ENCODE peak calls at places on chromosomes 4 and X, in eight cellular contexts. P is fibroblast of lung; N is BE2C; J is Panc1; Z is mucosa of descending colon; F is thoracic aorta; T is CD4-positive, alpha-beta memory T cell; A is transverse colon. Y is an unnamed sample. For H3K4me1, the result is how much of the 10 kb centered on the place peaks cover.

GRCh38 chrX:50812995-50813842 is 775 bp downstream of the SHROOM4 start:
- DNase-seq in P (peak), N (peak), J (no peak), Z (peak), F (no peak), T (no peak), A (peak), Y (no peak)

GRCh38 chrX:3066555-3066954 is 25.3 kb downstream of the ARSF start:
- DNase-seq in P (no peak), N (peak), J (no peak), Z (no peak), F (no peak), T (no peak), A (no peak), Y (no peak)

GRCh38 chrX:123830309-123830708 is 29.5 kb upstream of the XIAP start:
- DNase-seq in P (no peak), N (no peak), J (no peak), Z (peak), F (no peak), T (no peak), A (peak), Y (no peak)

GRCh38 chr4:158172196-158172557 is 648 bp downstream of the GASK1B start:
- DNase-seq in P (peak), N (no peak), J (no peak), Z (no peak), F (no peak), T (no peak), A (no peak), Y (no peak)

GRCh38 chrX:13059676-13060499 is 15.5 kb upstream of the FAM9C start:
- DNase-seq in P (peak), N (no peak), J (peak), Z (no peak), F (no peak), T (no peak), A (no peak), Y (no peak)

GRCh38 chr4:1171306-1172227 is 816 bp downstream of the SPON2 start:
- DNase-seq in P (no peak), N (no peak), J (no peak), Z (peak), F (no peak), T (peak), A (peak), Y (no peak)

GRCh38 chr4:8901335-8901734 is 29.7 kb upstream of the HMX1 start:
- DNase-seq in P (no peak), N (no peak), J (no peak), Z (no peak), F (no peak), T (no peak), A (no peak), Y (no peak)

GRCh38 chrX:69362889-69363288 is 141.2 kb upstream of the NALF2 start:
- DNase-seq in P (peak), N (no peak), J (no peak), Z (no peak), F (no peak), T (no peak), A (no peak), Y (no peak)

GRCh38 chr4:40909363-40909876 is 159.7 kb downstream of the NSUN7 start:
- DNase-seq in P (peak), N (peak), J (peak), Z (no peak), F (no peak), T (no peak), A (no peak), Y (no peak)

GRCh38 chr4:106676173-106676921 is 307.8 kb upstream of the GIMD1 start:
- DNase-seq in P (peak), N (no peak), J (no peak), Z (no peak), F (no peak), T (no peak), A (no peak), Y (no peak)

GRCh38 chr4:153148796-153149195 is 55.4 kb upstream of the TRIM2 start:
- DNase-seq in P (no peak), N (no peak), J (no peak), Z (no peak), F (no peak), T (no peak), A (no peak), Y (no peak)

GRCh38 chr4:179583221-179583620 is 2141.0 kb upstream of the AGA start:
- DNase-seq in P (no peak), N (no peak), J (no peak), Z (no peak), F (no peak), T (no peak), A (no peak), Y (no peak)

GRCh38 chr4:16669036-16669435 is 229.4 kb downstream of the LDB2 start:
- DNase-seq in P (peak), N (peak), J (no peak), Z (no peak), F (no peak), T (no peak), A (no peak), Y (no peak)

GRCh38 chrX:63525491-63525890 is 174.4 kb upstream of the SPIN4 start:
- DNase-seq in P (no peak), N (no peak), J (no peak), Z (no peak), F (no peak), T (no peak), A (no peak), Y (no peak)

GRCh38 chr4:184764601-184765000 is 30.7 kb upstream of the CENPU start:
- DNase-seq in P (no peak), N (no peak), J (no peak), Z (no peak), F (no peak), T (no peak), A (no peak), Y (no peak)

GRCh38 chr4:75015627-75016026 is 82.7 kb downstream of the PARM1 start:
- DNase-seq in P (no peak), N (no peak), J (no peak), Z (no peak), F (no peak), T (no peak), A (no peak), Y (no peak)

GRCh38 chr4:179624768-179625181 is 2182.5 kb upstream of the AGA start:
- DNase-seq in P (peak), N (peak), J (no peak), Z (no peak), F (no peak), T (no peak), A (no peak), Y (no peak)

GRCh38 chr4:3442959-3443749 is 1.4 kb downstream of the HGFAC start:
- DNase-seq in P (peak), N (peak), J (no peak), Z (peak), F (no peak), T (peak), A (peak), Y (no peak)

GRCh38 chr4:5051210-5051691 is at the start of gene STK32B:
- DNase-seq in P (peak), N (peak), J (no peak), Z (peak), F (no peak), T (no peak), A (peak), Y (peak)

GRCh38 chrX:71250856-71251255 is 3.1 kb downstream of the ZMYM3 start:
- DNase-seq in P (no peak), N (no peak), J (no peak), Z (no peak), F (no peak), T (no peak), A (no peak), Y (no peak)

GRCh38 chr4:25111648-25112196 is 48.5 kb downstream of the SEPSECS start:
- DNase-seq in P (no peak), N (no peak), J (no peak), Z (no peak), F (no peak), T (no peak), A (no peak), Y (no peak)

GRCh38 chrX:56728752-56729151 is 291 bp upstream of the NBDY start:
- DNase-seq in P (peak), N (peak), J (no peak), Z (no peak), F (no peak), T (peak), A (peak), Y (no peak)

GRCh38 chr4:185847352-185848078 is 35.5 kb upstream of the SORBS2 start:
- DNase-seq in P (peak), N (peak), J (no peak), Z (no peak), F (no peak), T (no peak), A (no peak), Y (no peak)

GRCh38 chr4:182578402-182578801 is 335.2 kb downstream of the TENM3 start:
- DNase-seq in P (peak), N (no peak), J (peak), Z (no peak), F (no peak), T (no peak), A (no peak), Y (no peak)

GRCh38 chr4:10579700-10580099 is 104.9 kb downstream of the CLNK start:
- DNase-seq in P (no peak), N (no peak), J (no peak), Z (no peak), F (no peak), T (no peak), A (no peak), Y (no peak)

GRCh38 chrX:69615779-69616519 is at the start of gene EDA:
- DNase-seq in P (peak), N (peak), J (no peak), Z (peak), F (peak), T (peak), A (peak), Y (peak)

DNA sequence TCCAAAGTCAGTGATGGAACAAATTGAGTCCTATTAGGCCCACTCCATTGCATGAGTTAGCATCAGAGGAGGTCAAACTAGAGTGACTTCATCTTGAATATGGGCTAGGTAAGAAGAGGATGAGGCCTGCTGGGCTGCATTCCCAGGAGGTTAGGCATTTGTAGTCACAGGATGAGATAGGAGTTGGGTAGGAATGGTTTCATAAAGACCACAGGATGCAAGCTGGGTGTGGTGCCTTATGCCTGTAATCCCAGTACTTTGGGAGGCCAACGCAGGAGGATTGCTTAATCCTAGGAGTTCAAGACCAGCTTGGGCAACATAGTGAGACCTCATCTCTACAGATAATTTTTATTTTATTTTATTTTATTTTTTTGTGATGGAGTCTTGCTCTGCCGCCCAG is 26.8 kb downstream of the PDGFRA start:
- DNase-seq in P (peak), N (no peak), J (no peak), Z (no peak), F (no peak), T (no peak), A (no peak), Y (no peak)
- H3K4me1 ChIP-seq in P (under half), N (under half), J (under half), Z (under half), F (under half), T (under half), A (under half), Y (under half)

GRCh38 chr4:128675083-128675482 is 134.4 kb upstream of the JADE1 start:
- DNase-seq in P (no peak), N (no peak), J (no peak), Z (no peak), F (no peak), T (no peak), A (no peak), Y (no peak)
- H3K4me1 ChIP-seq in P (under half), N (under half), J (under half), Z (under half), F (under half), T (under half), A (under half), Y (under half)

GRCh38 chrX:10022580-10023245 is 55.6 kb downstream of the CLDN34 start:
- DNase-seq in P (peak), N (no peak), J (no peak), Z (no peak), F (no peak), T (no peak), A (peak), Y (no peak)

GRCh38 chrX:10017866-10018265 is 50.7 kb downstream of the CLDN34 start:
- DNase-seq in P (peak), N (no peak), J (no peak), Z (no peak), F (no peak), T (no peak), A (no peak), Y (no peak)

GRCh38 chrX:10022273-10022541 is 55.0 kb downstream of the CLDN34 start:
- DNase-seq in P (no peak), N (no peak), J (no peak), Z (no peak), F (no peak), T (no peak), A (no peak), Y (no peak)

GRCh38 chrX:10023821-10024220 is 56.7 kb downstream of the CLDN34 start:
- DNase-seq in P (no peak), N (no peak), J (no peak), Z (no peak), F (no peak), T (no peak), A (no peak), Y (no peak)

DNA sequence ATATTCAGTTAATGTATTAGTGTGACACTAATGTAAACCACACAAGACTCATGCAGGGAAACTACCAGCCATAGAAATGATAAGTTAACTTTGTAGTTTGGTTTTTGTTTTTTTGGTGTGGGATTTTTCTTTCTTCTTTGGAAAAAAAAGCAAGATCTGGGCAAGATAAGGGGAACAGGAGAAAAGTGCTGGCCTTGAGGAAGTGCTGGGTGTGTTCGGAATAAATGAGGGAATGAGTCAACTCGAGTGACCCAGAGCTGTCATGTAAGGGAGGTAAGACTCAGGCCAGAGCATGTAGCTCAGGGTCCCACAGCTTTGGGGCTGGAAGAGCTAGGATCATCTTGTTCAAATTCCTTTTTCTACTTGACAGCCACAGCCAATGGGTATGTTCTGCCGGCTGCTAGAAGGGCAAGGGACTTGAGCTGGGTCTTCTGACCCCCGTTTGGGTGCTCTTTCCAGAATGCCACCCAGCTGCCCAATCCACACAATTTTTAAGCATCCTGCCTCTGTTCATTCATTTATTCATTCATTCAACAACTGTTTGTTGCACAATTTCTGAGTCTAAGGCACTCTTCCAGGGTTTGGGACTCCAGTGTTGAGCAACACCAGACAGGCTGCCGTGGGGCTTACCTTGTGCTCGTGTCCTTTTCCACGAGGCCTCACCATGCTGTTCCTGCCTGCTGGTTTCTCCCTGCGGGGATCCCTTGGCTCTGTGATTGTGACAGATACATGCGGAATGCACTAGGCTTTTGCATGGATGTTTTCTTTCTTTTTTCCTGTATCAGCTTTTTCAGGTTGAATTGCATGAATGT is 54.5 kb downstream of the CLDN34 start:
- DNase-seq in P (no peak), N (no peak), J (no peak), Z (no peak), F (no peak), T (no peak), A (no peak), Y (no peak)
- H3K4me1 ChIP-seq in P (under half), N (under half), J (under half), Z (under half), F (under half), T (under half), A (under half), Y (under half)

GRCh38 chr4:152107736-152108500 is 347.1 kb upstream of the GATB start:
- DNase-seq in P (no peak), N (no peak), J (no peak), Z (no peak), F (no peak), T (no peak), A (no peak), Y (no peak)

GRCh38 chr4:152104846-152105462 is 344.1 kb upstream of the GATB start:
- DNase-seq in P (no peak), N (no peak), J (no peak), Z (no peak), F (no peak), T (no peak), A (no peak), Y (no peak)

GRCh38 chr4:152104286-152104685 is 343.5 kb upstream of the GATB start:
- DNase-seq in P (no peak), N (no peak), J (no peak), Z (no peak), F (no peak), T (no peak), A (no peak), Y (no peak)

GRCh38 chr4:152106781-152107321 is 346.0 kb upstream of the GATB start:
- DNase-seq in P (peak), N (no peak), J (no peak), Z (no peak), F (no peak), T (no peak), A (no peak), Y (no peak)

DNA sequence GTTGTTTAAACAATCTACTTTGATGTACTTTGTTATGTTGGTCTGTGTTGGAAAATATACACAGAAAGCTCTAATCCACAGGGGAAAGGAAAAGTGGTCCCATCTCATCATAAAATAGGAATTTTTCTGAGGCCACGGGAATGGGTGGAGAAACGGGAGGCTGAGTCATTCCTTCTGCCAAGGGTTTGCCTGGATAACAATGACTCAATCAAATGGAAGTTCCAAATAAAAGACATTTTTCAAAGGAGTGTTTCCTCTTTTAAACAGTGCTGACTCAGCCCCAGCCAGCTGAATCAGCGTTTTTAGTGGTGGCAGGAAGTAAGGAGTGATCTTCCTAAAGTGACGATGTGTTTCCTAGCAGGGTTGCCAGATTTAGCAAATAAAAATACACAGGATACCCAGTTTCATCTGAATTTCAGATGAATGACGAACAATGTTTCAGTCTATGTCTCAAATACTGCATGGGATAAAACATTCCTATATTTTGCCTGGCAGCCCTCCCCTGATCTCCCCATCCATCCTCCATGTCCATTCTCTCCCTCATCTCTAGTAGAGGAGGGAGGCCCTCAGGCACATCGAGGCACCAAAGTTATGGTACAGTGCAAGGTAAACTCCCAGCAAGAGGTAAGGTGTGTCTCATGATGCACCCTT is 345.4 kb upstream of the GATB start:
- DNase-seq in P (peak), N (no peak), J (peak), Z (peak), F (peak), T (peak), A (peak), Y (peak)
- H3K4me1 ChIP-seq in P (under half), N (under half), J (under half), Z (under half), F (under half), T (half or more), A (under half), Y (under half)

GRCh38 chr4:122847931-122848330 is 21.3 kb downstream of the FGF2 start:
- DNase-seq in P (no peak), N (no peak), J (no peak), Z (no peak), F (no peak), T (no peak), A (no peak), Y (no peak)

GRCh38 chr4:122842392-122842791 is 15.8 kb downstream of the FGF2 start:
- DNase-seq in P (no peak), N (no peak), J (no peak), Z (no peak), F (no peak), T (no peak), A (no peak), Y (no peak)

GRCh38 chr4:122842984-122843531 is 16.4 kb downstream of the FGF2 start:
- DNase-seq in P (no peak), N (no peak), J (no peak), Z (no peak), F (no peak), T (no peak), A (peak), Y (peak)

GRCh38 chr4:122845066-122845465 is 18.4 kb downstream of the FGF2 start:
- DNase-seq in P (peak), N (no peak), J (no peak), Z (no peak), F (no peak), T (no peak), A (no peak), Y (no peak)

GRCh38 chr4:122845760-122846159 is 19.1 kb downstream of the FGF2 start:
- DNase-seq in P (no peak), N (no peak), J (no peak), Z (no peak), F (no peak), T (no peak), A (no peak), Y (no peak)
- H3K4me1 ChIP-seq in P (under half), N (under half), J (under half), Z (under half), F (half or more), T (under half), A (under half), Y (under half)

GRCh38 chr4:38669233-38669632 is 5.2 kb downstream of the KLF3 start:
- DNase-seq in P (no peak), N (no peak), J (no peak), Z (no peak), F (no peak), T (no peak), A (no peak), Y (no peak)

GRCh38 chr4:38670061-38670894 is 6.3 kb downstream of the KLF3 start:
- DNase-seq in P (no peak), N (no peak), J (no peak), Z (no peak), F (no peak), T (no peak), A (no peak), Y (no peak)

GRCh38 chr4:38667005-38667771 is 3.2 kb downstream of the KLF3 start:
- DNase-seq in P (peak), N (peak), J (peak), Z (peak), F (peak), T (peak), A (peak), Y (peak)

GRCh38 chr4:38665846-38666490 is 2.0 kb downstream of the KLF3 start:
- DNase-seq in P (no peak), N (no peak), J (no peak), Z (no peak), F (no peak), T (no peak), A (no peak), Y (no peak)

GRCh38 chr4:38668203-38668602 is 4.2 kb downstream of the KLF3 start:
- DNase-seq in P (no peak), N (no peak), J (no peak), Z (no peak), F (no peak), T (no peak), A (no peak), Y (no peak)
- H3K4me1 ChIP-seq in P (under half), N (under half), J (half or more), Z (half or more), F (half or more), T (half or more), A (under half), Y (half or more)

GRCh38 chr4:102819588-102820365 is 7.6 kb downstream of the UBE2D3 start:
- DNase-seq in P (peak), N (no peak), J (no peak), Z (no peak), F (no peak), T (peak), A (no peak), Y (no peak)
- H3K4me1 ChIP-seq in P (under half), N (under half), J (half or more), Z (half or more), F (half or more), T (half or more), A (under half), Y (under half)